ENCODE peak calls at places on chromosomes 3 and 15, in ten cellular contexts. One of them, this sample, is unnamed.

GRCh38 chr3:195907730-195908438 is 467 bp downstream of the TNK2 start:
- DNase-seq in AG09309: no peak
- DNase-seq in psoas muscle: peak
- DNase-seq in lung: peak
- DNase-seq in cardiac fibroblast: no peak
- DNase-seq in left ventricle myocardium inferior: no peak
- DNase-seq in uterus: no peak
- DNase-seq in epithelial cell of esophagus: peak
- DNase-seq in retinal pigment epithelial cell: no peak
- DNase-seq in cardiac muscle cell: peak
- DNase-seq in this sample: no peak

GRCh38 chr3:119405315-119405714 is 58.1 kb downstream of the TMEM39A start:
- DNase-seq in AG09309: no peak
- DNase-seq in psoas muscle: no peak
- DNase-seq in lung: no peak
- DNase-seq in cardiac fibroblast: no peak
- DNase-seq in left ventricle myocardium inferior: no peak
- DNase-seq in uterus: no peak
- DNase-seq in epithelial cell of esophagus: no peak
- DNase-seq in retinal pigment epithelial cell: no peak
- DNase-seq in cardiac muscle cell: no peak
- DNase-seq in this sample: no peak

GRCh38 chr15:22265056-22265945 is 185.0 kb downstream of the OR4M2 start:
- DNase-seq in AG09309: no peak
- DNase-seq in psoas muscle: no peak
- DNase-seq in lung: no peak
- DNase-seq in cardiac fibroblast: no peak
- DNase-seq in left ventricle myocardium inferior: no peak
- DNase-seq in uterus: no peak
- DNase-seq in epithelial cell of esophagus: no peak
- DNase-seq in retinal pigment epithelial cell: no peak
- DNase-seq in cardiac muscle cell: no peak
- DNase-seq in this sample: no peak

GRCh38 chr3:111069974-111070751 is 1.5 kb upstream of the NECTIN3 start:
- DNase-seq in AG09309: no peak
- DNase-seq in psoas muscle: peak
- DNase-seq in lung: no peak
- DNase-seq in cardiac fibroblast: peak
- DNase-seq in left ventricle myocardium inferior: no peak
- DNase-seq in uterus: peak
- DNase-seq in epithelial cell of esophagus: peak
- DNase-seq in retinal pigment epithelial cell: no peak
- DNase-seq in cardiac muscle cell: peak
- DNase-seq in this sample: no peak

GRCh38 chr15:39591896-39592315 is 11.0 kb downstream of the THBS1 start:
- DNase-seq in AG09309: peak
- DNase-seq in psoas muscle: no peak
- DNase-seq in lung: no peak
- DNase-seq in cardiac fibroblast: no peak
- DNase-seq in left ventricle myocardium inferior: no peak
- DNase-seq in uterus: no peak
- DNase-seq in epithelial cell of esophagus: no peak
- DNase-seq in retinal pigment epithelial cell: no peak
- DNase-seq in cardiac muscle cell: peak
- DNase-seq in this sample: peak

GRCh38 chr3:161271646-161272045 is 50.5 kb downstream of the NMD3 start:
- DNase-seq in AG09309: no peak
- DNase-seq in psoas muscle: no peak
- DNase-seq in lung: no peak
- DNase-seq in cardiac fibroblast: no peak
- DNase-seq in left ventricle myocardium inferior: no peak
- DNase-seq in uterus: no peak
- DNase-seq in epithelial cell of esophagus: no peak
- DNase-seq in retinal pigment epithelial cell: no peak
- DNase-seq in cardiac muscle cell: no peak
- DNase-seq in this sample: no peak

GRCh38 chr3:157438371-157438735 is 1.7 kb downstream of the PTX3 start:
- DNase-seq in AG09309: no peak
- DNase-seq in psoas muscle: no peak
- DNase-seq in lung: no peak
- DNase-seq in cardiac fibroblast: peak
- DNase-seq in left ventricle myocardium inferior: no peak
- DNase-seq in uterus: no peak
- DNase-seq in epithelial cell of esophagus: no peak
- DNase-seq in retinal pigment epithelial cell: no peak
- DNase-seq in cardiac muscle cell: peak
- DNase-seq in this sample: no peak

GRCh38 chr3:53293867-53294266 is 38.0 kb upstream of the TKT start:
- DNase-seq in AG09309: no peak
- DNase-seq in psoas muscle: no peak
- DNase-seq in lung: no peak
- DNase-seq in cardiac fibroblast: no peak
- DNase-seq in left ventricle myocardium inferior: no peak
- DNase-seq in uterus: no peak
- DNase-seq in epithelial cell of esophagus: no peak
- DNase-seq in retinal pigment epithelial cell: no peak
- DNase-seq in cardiac muscle cell: no peak
- DNase-seq in this sample: no peak

GRCh38 chr3:31170932-31171670 is 276.6 kb upstream of the GADL1 start:
- DNase-seq in AG09309: peak
- DNase-seq in psoas muscle: no peak
- DNase-seq in lung: no peak
- DNase-seq in cardiac fibroblast: peak
- DNase-seq in left ventricle myocardium inferior: no peak
- DNase-seq in uterus: no peak
- DNase-seq in epithelial cell of esophagus: peak
- DNase-seq in retinal pigment epithelial cell: peak
- DNase-seq in cardiac muscle cell: peak
- DNase-seq in this sample: peak

GRCh38 chr3:105466495-105467080 is 99.9 kb downstream of the ALCAM start:
- DNase-seq in AG09309: no peak
- DNase-seq in psoas muscle: no peak
- DNase-seq in lung: no peak
- DNase-seq in cardiac fibroblast: no peak
- DNase-seq in left ventricle myocardium inferior: no peak
- DNase-seq in uterus: no peak
- DNase-seq in epithelial cell of esophagus: no peak
- DNase-seq in retinal pigment epithelial cell: no peak
- DNase-seq in cardiac muscle cell: no peak
- DNase-seq in this sample: no peak

GRCh38 chr3:45781271-45781670 is 15.1 kb downstream of the SLC6A20 start:
- DNase-seq in AG09309: no peak
- DNase-seq in psoas muscle: no peak
- DNase-seq in lung: no peak
- DNase-seq in cardiac fibroblast: no peak
- DNase-seq in left ventricle myocardium inferior: no peak
- DNase-seq in uterus: no peak
- DNase-seq in epithelial cell of esophagus: no peak
- DNase-seq in retinal pigment epithelial cell: no peak
- DNase-seq in cardiac muscle cell: no peak
- DNase-seq in this sample: no peak

GRCh38 chr3:120710359-120710758 is 28.3 kb upstream of the HGD start:
- DNase-seq in AG09309: no peak
- DNase-seq in psoas muscle: no peak
- DNase-seq in lung: no peak
- DNase-seq in cardiac fibroblast: no peak
- DNase-seq in left ventricle myocardium inferior: no peak
- DNase-seq in uterus: no peak
- DNase-seq in epithelial cell of esophagus: no peak
- DNase-seq in retinal pigment epithelial cell: no peak
- DNase-seq in cardiac muscle cell: no peak
- DNase-seq in this sample: no peak

GRCh38 chr3:132803889-132804288 is 81.7 kb upstream of the NPHP3 start:
- DNase-seq in AG09309: no peak
- DNase-seq in psoas muscle: no peak
- DNase-seq in lung: no peak
- DNase-seq in cardiac fibroblast: no peak
- DNase-seq in left ventricle myocardium inferior: no peak
- DNase-seq in uterus: no peak
- DNase-seq in epithelial cell of esophagus: no peak
- DNase-seq in retinal pigment epithelial cell: no peak
- DNase-seq in cardiac muscle cell: peak
- DNase-seq in this sample: no peak

GRCh38 chr3:8307545-8308110 is 194.0 kb upstream of the LMCD1 start:
- DNase-seq in AG09309: no peak
- DNase-seq in psoas muscle: no peak
- DNase-seq in lung: no peak
- DNase-seq in cardiac fibroblast: no peak
- DNase-seq in left ventricle myocardium inferior: no peak
- DNase-seq in uterus: no peak
- DNase-seq in epithelial cell of esophagus: no peak
- DNase-seq in retinal pigment epithelial cell: no peak
- DNase-seq in cardiac muscle cell: no peak
- DNase-seq in this sample: no peak

DNA sequence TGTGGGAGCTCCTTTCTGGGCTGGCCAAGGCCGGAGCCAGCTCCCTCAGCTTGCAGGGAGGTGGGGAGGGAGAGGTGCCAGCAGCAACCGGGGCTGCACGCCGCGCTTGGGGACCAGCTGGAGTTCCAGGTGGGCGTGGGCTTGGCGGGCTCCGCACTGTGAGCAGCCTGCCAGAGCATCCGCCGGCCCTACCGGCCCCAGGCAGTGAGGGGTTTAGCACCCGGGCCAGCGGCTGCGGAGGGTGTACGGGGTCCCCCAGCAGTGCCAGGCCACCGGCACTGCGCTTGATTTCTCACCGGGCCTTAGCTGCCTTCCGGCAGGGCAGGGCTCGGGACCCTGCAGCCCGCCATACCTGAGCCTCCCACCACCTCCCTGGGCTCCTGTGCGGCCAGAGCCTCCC is 651.0 kb upstream of the ARPP21 start:
- DNase-seq in AG09309: no peak
- DNase-seq in psoas muscle: peak
- DNase-seq in lung: no peak
- DNase-seq in cardiac fibroblast: no peak
- DNase-seq in left ventricle myocardium inferior: no peak
- DNase-seq in uterus: no peak
- DNase-seq in epithelial cell of esophagus: no peak
- DNase-seq in retinal pigment epithelial cell: no peak
- DNase-seq in cardiac muscle cell: no peak
- DNase-seq in this sample: no peak
- H3K4me3 ChIP-seq in AG09309: no peak
- H3K4me3 ChIP-seq in psoas muscle: no peak
- H3K4me3 ChIP-seq in lung: no peak
- H3K4me3 ChIP-seq in cardiac fibroblast: no peak
- H3K4me3 ChIP-seq in left ventricle myocardium inferior: no peak
- H3K4me3 ChIP-seq in uterus: no peak
- H3K4me3 ChIP-seq in epithelial cell of esophagus: no peak
- H3K4me3 ChIP-seq in retinal pigment epithelial cell: no peak
- H3K4me3 ChIP-seq in cardiac muscle cell: no peak
- H3K4me3 ChIP-seq in this sample: no peak

GRCh38 chr15:57201578-57201977 is 174.7 kb upstream of the CGNL1 start:
- DNase-seq in AG09309: no peak
- DNase-seq in psoas muscle: no peak
- DNase-seq in lung: no peak
- DNase-seq in cardiac fibroblast: no peak
- DNase-seq in left ventricle myocardium inferior: no peak
- DNase-seq in uterus: no peak
- DNase-seq in epithelial cell of esophagus: no peak
- DNase-seq in retinal pigment epithelial cell: no peak
- DNase-seq in cardiac muscle cell: no peak
- DNase-seq in this sample: no peak
- TF ChIP-seq CTCF in AG09309: no peak
- TF ChIP-seq CTCF in psoas muscle: no peak
- TF ChIP-seq CTCF in lung: no peak
- TF ChIP-seq CTCF in cardiac fibroblast: no peak
- TF ChIP-seq CTCF in left ventricle myocardium inferior: no peak
- TF ChIP-seq CTCF in uterus: no peak
- TF ChIP-seq CTCF in epithelial cell of esophagus: no peak
- TF ChIP-seq CTCF in retinal pigment epithelial cell: no peak
- TF ChIP-seq CTCF in cardiac muscle cell: no peak
- TF ChIP-seq CTCF in this sample: no peak

DNA sequence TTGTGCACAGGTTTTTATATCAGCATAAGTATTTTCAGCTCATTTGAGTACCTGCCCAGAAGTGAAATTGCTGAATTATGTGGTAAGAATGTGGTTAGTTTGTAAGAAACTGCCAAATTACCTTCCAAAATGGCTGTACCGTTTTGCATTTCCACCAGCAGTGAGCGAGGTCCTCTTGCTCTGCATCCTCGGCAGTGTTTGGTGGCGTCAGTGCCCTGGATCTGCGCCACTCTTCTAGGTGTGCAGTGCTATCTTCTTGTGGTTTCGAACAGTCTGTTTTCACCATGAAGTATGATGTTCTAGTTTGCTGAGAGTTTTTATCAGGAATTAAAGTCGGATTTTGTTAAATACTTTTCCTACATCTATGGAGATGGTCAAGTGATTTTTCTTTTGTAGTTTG is 24.8 kb upstream of the PCSK6 start:
- DNase-seq in AG09309: no peak
- DNase-seq in psoas muscle: no peak
- DNase-seq in lung: no peak
- DNase-seq in cardiac fibroblast: no peak
- DNase-seq in left ventricle myocardium inferior: no peak
- DNase-seq in uterus: no peak
- DNase-seq in epithelial cell of esophagus: no peak
- DNase-seq in retinal pigment epithelial cell: no peak
- DNase-seq in cardiac muscle cell: no peak
- DNase-seq in this sample: no peak
- H3K4me3 ChIP-seq in AG09309: no peak
- H3K4me3 ChIP-seq in psoas muscle: no peak
- H3K4me3 ChIP-seq in lung: no peak
- H3K4me3 ChIP-seq in cardiac fibroblast: no peak
- H3K4me3 ChIP-seq in left ventricle myocardium inferior: no peak
- H3K4me3 ChIP-seq in uterus: no peak
- H3K4me3 ChIP-seq in epithelial cell of esophagus: no peak
- H3K4me3 ChIP-seq in retinal pigment epithelial cell: no peak
- H3K4me3 ChIP-seq in cardiac muscle cell: no peak
- H3K4me3 ChIP-seq in this sample: no peak

GRCh38 chr3:52052831-52053306 is 3.5 kb downstream of the DUSP7 start:
- DNase-seq in AG09309: peak
- DNase-seq in psoas muscle: peak
- DNase-seq in lung: peak
- DNase-seq in cardiac fibroblast: peak
- DNase-seq in left ventricle myocardium inferior: peak
- DNase-seq in uterus: peak
- DNase-seq in epithelial cell of esophagus: peak
- DNase-seq in retinal pigment epithelial cell: peak
- DNase-seq in cardiac muscle cell: peak
- DNase-seq in this sample: no peak
- TF ChIP-seq CTCF in AG09309: peak
- TF ChIP-seq CTCF in psoas muscle: peak
- TF ChIP-seq CTCF in lung: peak
- TF ChIP-seq CTCF in cardiac fibroblast: peak
- TF ChIP-seq CTCF in left ventricle myocardium inferior: peak
- TF ChIP-seq CTCF in uterus: peak
- TF ChIP-seq CTCF in epithelial cell of esophagus: peak
- TF ChIP-seq CTCF in retinal pigment epithelial cell: peak
- TF ChIP-seq CTCF in cardiac muscle cell: peak
- TF ChIP-seq CTCF in this sample: peak

DNA sequence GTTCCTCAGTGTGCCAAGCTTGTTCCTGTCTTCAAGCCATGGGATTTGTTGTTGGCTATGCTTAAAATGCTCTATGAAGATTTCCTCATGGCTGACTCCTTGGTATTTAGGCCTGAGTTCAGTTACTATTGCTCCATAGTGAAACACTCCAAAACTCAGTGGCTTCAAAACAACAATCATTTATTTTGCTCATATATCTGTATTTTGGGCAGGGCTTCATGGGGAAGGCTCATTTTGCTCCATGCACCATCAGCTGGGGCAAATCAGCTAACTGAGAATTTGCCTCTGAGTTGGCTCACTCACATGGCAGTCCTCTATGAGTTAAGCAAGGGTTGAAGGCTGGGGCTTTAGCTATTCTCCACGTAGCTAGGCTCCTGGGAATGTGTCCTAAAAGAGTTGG is 47.3 kb downstream of the FOXL2 start:
- DNase-seq in AG09309: no peak
- DNase-seq in psoas muscle: no peak
- DNase-seq in lung: no peak
- DNase-seq in cardiac fibroblast: no peak
- DNase-seq in left ventricle myocardium inferior: no peak
- DNase-seq in uterus: no peak
- DNase-seq in epithelial cell of esophagus: no peak
- DNase-seq in retinal pigment epithelial cell: no peak
- DNase-seq in cardiac muscle cell: no peak
- DNase-seq in this sample: no peak
- H3K4me3 ChIP-seq in AG09309: no peak
- H3K4me3 ChIP-seq in psoas muscle: no peak
- H3K4me3 ChIP-seq in lung: no peak
- H3K4me3 ChIP-seq in cardiac fibroblast: no peak
- H3K4me3 ChIP-seq in left ventricle myocardium inferior: no peak
- H3K4me3 ChIP-seq in uterus: no peak
- H3K4me3 ChIP-seq in epithelial cell of esophagus: no peak
- H3K4me3 ChIP-seq in retinal pigment epithelial cell: no peak
- H3K4me3 ChIP-seq in cardiac muscle cell: no peak
- H3K4me3 ChIP-seq in this sample: no peak